ENCODE peak calls at places on chromosomes 4 and X, in four cellular contexts. One of them, this sample, is unnamed.

GRCh38 chr4:100935090-100935489 is 412.2 kb downstream of the PPP3CA start:
- DNase-seq in tibial nerve: no peak
- DNase-seq in A549: peak
- DNase-seq in CD4-positive, alpha-beta T cell: no peak
- DNase-seq in this sample: no peak

GRCh38 chrX:131626681-131627296 is 82.9 kb downstream of the OR13H1 start:
- DNase-seq in A549: peak
- DNase-seq in tibial nerve: no peak
- DNase-seq in CD4-positive, alpha-beta T cell: no peak
- DNase-seq in this sample: no peak

GRCh38 chr4:125187621-125188176 is 127.1 kb upstream of the FAT4 start:
- DNase-seq in A549: no peak
- DNase-seq in tibial nerve: no peak
- DNase-seq in CD4-positive, alpha-beta T cell: no peak
- DNase-seq in this sample: no peak

GRCh38 chrX:149365552-149365951 is 139.6 kb downstream of the IDS start:
- DNase-seq in tibial nerve: no peak
- DNase-seq in A549: no peak
- DNase-seq in CD4-positive, alpha-beta T cell: no peak
- DNase-seq in this sample: no peak

GRCh38 chrX:32155044-32155638 is 1056.2 kb downstream of the DMD start:
- DNase-seq in tibial nerve: no peak
- DNase-seq in A549: no peak
- DNase-seq in CD4-positive, alpha-beta T cell: no peak
- DNase-seq in this sample: peak

GRCh38 chr4:8320386-8320750 is 50.8 kb downstream of the HTRA3 start:
- DNase-seq in CD4-positive, alpha-beta T cell: no peak
- DNase-seq in A549: no peak
- DNase-seq in tibial nerve: no peak
- DNase-seq in this sample: no peak

GRCh38 chr4:15451866-15452765 is 17.6 kb upstream of the CC2D2A start:
- DNase-seq in tibial nerve: no peak
- DNase-seq in A549: peak
- DNase-seq in CD4-positive, alpha-beta T cell: no peak
- DNase-seq in this sample: no peak

GRCh38 chrX:69179380-69179911 is 14.2 kb upstream of the PJA1 start:
- DNase-seq in tibial nerve: no peak
- DNase-seq in CD4-positive, alpha-beta T cell: no peak
- DNase-seq in A549: no peak
- DNase-seq in this sample: no peak

GRCh38 chrX:40573763-40574162 is 7.0 kb upstream of the ATP6AP2 start:
- DNase-seq in tibial nerve: no peak
- DNase-seq in CD4-positive, alpha-beta T cell: peak
- DNase-seq in A549: no peak
- DNase-seq in this sample: no peak

GRCh38 chr4:74394476-74395136 is 29.7 kb downstream of the EREG start:
- DNase-seq in CD4-positive, alpha-beta T cell: no peak
- DNase-seq in A549: no peak
- DNase-seq in tibial nerve: no peak
- DNase-seq in this sample: no peak

GRCh38 chrX:118802857-118803256 is 20.8 kb upstream of the ZCCHC12 start:
- DNase-seq in tibial nerve: no peak
- DNase-seq in CD4-positive, alpha-beta T cell: no peak
- DNase-seq in A549: no peak
- DNase-seq in this sample: no peak

GRCh38 chr4:1244081-1244977 is 4.6 kb downstream of the CTBP1 start:
- DNase-seq in CD4-positive, alpha-beta T cell: no peak
- DNase-seq in tibial nerve: peak
- DNase-seq in A549: no peak
- DNase-seq in this sample: no peak

GRCh38 chr4:175215657-175216056 is 297.5 kb downstream of the ADAM29 start:
- DNase-seq in tibial nerve: no peak
- DNase-seq in A549: no peak
- DNase-seq in CD4-positive, alpha-beta T cell: no peak
- DNase-seq in this sample: no peak

GRCh38 chrX:30831082-30831481 is 58.0 kb downstream of the TAB3 start:
- DNase-seq in tibial nerve: no peak
- DNase-seq in CD4-positive, alpha-beta T cell: no peak
- DNase-seq in A549: no peak
- DNase-seq in this sample: no peak

GRCh38 chrX:75781618-75782017 is 3.4 kb downstream of the MAGEE2 start:
- DNase-seq in tibial nerve: no peak
- DNase-seq in A549: no peak
- DNase-seq in CD4-positive, alpha-beta T cell: no peak
- DNase-seq in this sample: peak

GRCh38 chr4:159142985-159143384 is 40.1 kb downstream of the RAPGEF2 start:
- DNase-seq in A549: no peak
- DNase-seq in tibial nerve: no peak
- DNase-seq in CD4-positive, alpha-beta T cell: no peak
- DNase-seq in this sample: no peak

GRCh38 chrX:131704136-131704695 is 160.3 kb downstream of the OR13H1 start:
- DNase-seq in A549: peak
- DNase-seq in tibial nerve: no peak
- DNase-seq in CD4-positive, alpha-beta T cell: no peak
- DNase-seq in this sample: no peak

GRCh38 chr4:3257125-3257690 is 8.2 kb downstream of the MSANTD1 start:
- DNase-seq in tibial nerve: peak
- DNase-seq in CD4-positive, alpha-beta T cell: no peak
- DNase-seq in A549: no peak
- DNase-seq in this sample: no peak

GRCh38 chrX:13411496-13412207 is 91.8 kb upstream of the ATXN3L start:
- DNase-seq in tibial nerve: no peak
- DNase-seq in CD4-positive, alpha-beta T cell: no peak
- DNase-seq in A549: no peak
- DNase-seq in this sample: no peak

GRCh38 chrX:154738013-154738738 is 12.7 kb downstream of the GAB3 start:
- DNase-seq in CD4-positive, alpha-beta T cell: no peak
- DNase-seq in tibial nerve: no peak
- DNase-seq in A549: no peak
- DNase-seq in this sample: no peak

GRCh38 chrX:40097101-40097491 is 662 bp downstream of the BCOR start:
- DNase-seq in A549: peak
- DNase-seq in CD4-positive, alpha-beta T cell: no peak
- DNase-seq in tibial nerve: no peak
- DNase-seq in this sample: no peak

GRCh38 chr4:107823870-107824366 is 814 bp upstream of the SGMS2 start:
- DNase-seq in A549: no peak
- DNase-seq in CD4-positive, alpha-beta T cell: no peak
- DNase-seq in tibial nerve: no peak
- DNase-seq in this sample: no peak

GRCh38 chr4:107824367-107825071 is at the start of gene SGMS2:
- DNase-seq in CD4-positive, alpha-beta T cell: peak
- DNase-seq in A549: peak
- DNase-seq in tibial nerve: peak
- DNase-seq in this sample: peak

GRCh38 chr4:107828315-107828714 is 3.6 kb downstream of the SGMS2 start:
- DNase-seq in tibial nerve: no peak
- DNase-seq in CD4-positive, alpha-beta T cell: no peak
- DNase-seq in A549: no peak
- DNase-seq in this sample: no peak

GRCh38 chr4:107826427-107826980 is 1.8 kb downstream of the SGMS2 start:
- DNase-seq in A549: peak
- DNase-seq in CD4-positive, alpha-beta T cell: no peak
- DNase-seq in tibial nerve: no peak
- DNase-seq in this sample: no peak

GRCh38 chr4:107825072-107825789 is 499 bp downstream of the SGMS2 start:
- DNase-seq in A549: peak
- DNase-seq in CD4-positive, alpha-beta T cell: no peak
- DNase-seq in tibial nerve: no peak
- DNase-seq in this sample: peak
- H3K27ac ChIP-seq in A549: peak
- H3K27ac ChIP-seq in CD4-positive, alpha-beta T cell: no peak
- H3K27ac ChIP-seq in tibial nerve: peak
- H3K27ac ChIP-seq in this sample: no peak

GRCh38 chrX:74246524-74246923 is 57.5 kb upstream of the ZCCHC13 start:
- DNase-seq in tibial nerve: no peak
- DNase-seq in CD4-positive, alpha-beta T cell: no peak
- DNase-seq in A549: peak
- DNase-seq in this sample: no peak

GRCh38 chrX:74249963-74250362 is 54.0 kb upstream of the ZCCHC13 start:
- DNase-seq in A549: no peak
- DNase-seq in CD4-positive, alpha-beta T cell: no peak
- DNase-seq in tibial nerve: no peak
- DNase-seq in this sample: no peak

GRCh38 chrX:74251006-74251930 is 52.7 kb upstream of the ZCCHC13 start:
- DNase-seq in CD4-positive, alpha-beta T cell: no peak
- DNase-seq in A549: peak
- DNase-seq in tibial nerve: no peak
- DNase-seq in this sample: no peak

GRCh38 chrX:74250574-74250973 is 53.4 kb upstream of the ZCCHC13 start:
- DNase-seq in tibial nerve: no peak
- DNase-seq in CD4-positive, alpha-beta T cell: no peak
- DNase-seq in A549: no peak
- DNase-seq in this sample: no peak

GRCh38 chrX:74248889-74249288 is 55.1 kb upstream of the ZCCHC13 start:
- DNase-seq in CD4-positive, alpha-beta T cell: no peak
- DNase-seq in A549: no peak
- DNase-seq in tibial nerve: no peak
- DNase-seq in this sample: no peak
- H3K27ac ChIP-seq in CD4-positive, alpha-beta T cell: no peak
- H3K27ac ChIP-seq in A549: peak
- H3K27ac ChIP-seq in tibial nerve: peak
- H3K27ac ChIP-seq in this sample: no peak

DNA sequence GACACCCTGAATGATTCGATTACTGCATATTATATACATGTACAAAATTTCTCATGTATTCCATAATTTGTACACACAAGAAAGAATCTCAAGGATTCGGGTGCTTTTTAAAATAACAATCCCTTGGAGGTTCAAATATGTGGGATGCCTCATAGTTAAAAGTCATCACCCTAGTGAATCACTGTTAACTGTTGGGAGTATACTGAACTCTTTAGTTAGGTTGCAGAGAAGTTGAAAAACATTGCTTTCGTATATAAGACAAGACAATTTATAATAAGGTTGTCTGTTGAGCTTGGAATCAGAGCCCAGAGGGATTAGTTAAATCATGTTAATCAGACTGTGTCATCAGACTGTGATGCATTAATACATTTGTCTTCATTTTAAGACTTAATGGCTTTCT is 15.6 kb downstream of the DCK start:
- DNase-seq in A549: no peak
- DNase-seq in tibial nerve: no peak
- DNase-seq in CD4-positive, alpha-beta T cell: no peak
- DNase-seq in this sample: no peak
- H3K27ac ChIP-seq in A549: no peak
- H3K27ac ChIP-seq in tibial nerve: no peak
- H3K27ac ChIP-seq in CD4-positive, alpha-beta T cell: no peak
- H3K27ac ChIP-seq in this sample: no peak

GRCh38 chrX:3807906-3808305 is 94.5 kb upstream of the PRKX start:
- DNase-seq in tibial nerve: no peak
- DNase-seq in CD4-positive, alpha-beta T cell: no peak
- DNase-seq in A549: no peak
- DNase-seq in this sample: no peak

GRCh38 chrX:3806630-3807029 is 93.2 kb upstream of the PRKX start:
- DNase-seq in A549: no peak
- DNase-seq in tibial nerve: no peak
- DNase-seq in CD4-positive, alpha-beta T cell: no peak
- DNase-seq in this sample: no peak

GRCh38 chrX:3803305-3803704 is 89.9 kb upstream of the PRKX start:
- DNase-seq in tibial nerve: no peak
- DNase-seq in A549: no peak
- DNase-seq in CD4-positive, alpha-beta T cell: no peak
- DNase-seq in this sample: no peak

DNA sequence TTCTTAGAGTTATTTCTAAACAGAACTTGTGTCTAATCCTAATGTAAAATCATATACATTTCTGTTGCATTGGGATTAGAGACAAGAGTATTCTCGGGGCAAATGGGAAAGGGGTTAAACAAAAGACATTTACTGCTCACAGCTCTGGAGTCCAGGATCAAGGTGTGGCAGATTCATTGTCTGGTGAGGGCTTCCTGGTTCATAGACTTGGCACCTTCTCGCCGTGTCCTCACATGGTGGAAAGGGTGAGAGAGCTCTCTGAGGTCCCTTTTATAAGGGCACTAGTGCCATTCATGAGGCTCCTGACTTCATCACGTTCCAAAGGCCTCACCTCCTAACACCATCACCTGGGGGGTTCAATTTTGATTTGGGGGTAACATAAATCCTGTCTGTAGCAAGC is 90.3 kb upstream of the PRKX start:
- DNase-seq in A549: no peak
- DNase-seq in tibial nerve: no peak
- DNase-seq in CD4-positive, alpha-beta T cell: no peak
- DNase-seq in this sample: no peak
- H3K27ac ChIP-seq in A549: no peak
- H3K27ac ChIP-seq in tibial nerve: no peak
- H3K27ac ChIP-seq in CD4-positive, alpha-beta T cell: no peak
- H3K27ac ChIP-seq in this sample: no peak

GRCh38 chr4:168919706-168920324 is 90.2 kb downstream of the CBR4 start:
- DNase-seq in A549: no peak
- DNase-seq in tibial nerve: no peak
- DNase-seq in CD4-positive, alpha-beta T cell: no peak
- DNase-seq in this sample: no peak
- H3K27ac ChIP-seq in A549: no peak
- H3K27ac ChIP-seq in tibial nerve: no peak
- H3K27ac ChIP-seq in CD4-positive, alpha-beta T cell: no peak
- H3K27ac ChIP-seq in this sample: no peak

DNA sequence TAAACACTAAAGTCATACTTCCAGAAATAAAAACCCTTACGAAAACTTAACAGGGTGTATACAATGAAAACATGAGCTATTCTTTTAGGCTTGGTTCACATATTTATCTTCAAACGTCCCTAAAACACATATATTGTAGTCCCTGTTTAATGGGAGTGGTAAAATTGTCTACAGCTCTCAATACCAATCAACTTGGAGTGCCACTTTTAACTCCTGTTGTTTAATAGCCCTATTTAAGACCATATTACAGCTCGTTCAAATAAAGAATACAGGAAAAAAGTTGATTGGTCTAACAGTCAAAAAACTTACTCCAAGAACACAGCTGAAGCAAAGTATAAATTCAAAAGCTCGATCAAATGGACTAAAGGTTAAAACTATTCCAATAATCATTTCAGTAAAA is 3.9 kb downstream of the UBE2D3 start:
- DNase-seq in A549: no peak
- DNase-seq in CD4-positive, alpha-beta T cell: no peak
- DNase-seq in tibial nerve: no peak
- DNase-seq in this sample: no peak
- H3K27ac ChIP-seq in A549: no peak
- H3K27ac ChIP-seq in CD4-positive, alpha-beta T cell: no peak
- H3K27ac ChIP-seq in tibial nerve: peak
- H3K27ac ChIP-seq in this sample: no peak

GRCh38 chr4:42655248-42655647 is 1.7 kb downstream of the ATP8A1 start:
- DNase-seq in CD4-positive, alpha-beta T cell: no peak
- DNase-seq in A549: no peak
- DNase-seq in tibial nerve: no peak
- DNase-seq in this sample: no peak

GRCh38 chr4:42654606-42655005 is 2.3 kb downstream of the ATP8A1 start:
- DNase-seq in CD4-positive, alpha-beta T cell: no peak
- DNase-seq in A549: no peak
- DNase-seq in tibial nerve: no peak
- DNase-seq in this sample: no peak

GRCh38 chr4:42656986-42657792 is at the start of gene ATP8A1:
- DNase-seq in tibial nerve: peak
- DNase-seq in CD4-positive, alpha-beta T cell: peak
- DNase-seq in A549: peak
- DNase-seq in this sample: peak

GRCh38 chr4:42656736-42656985 is 244 bp downstream of the ATP8A1 start:
- DNase-seq in A549: no peak
- DNase-seq in tibial nerve: no peak
- DNase-seq in CD4-positive, alpha-beta T cell: no peak
- DNase-seq in this sample: no peak

GRCh38 chr4:42655921-42656735 is 777 bp downstream of the ATP8A1 start:
- DNase-seq in CD4-positive, alpha-beta T cell: peak
- DNase-seq in tibial nerve: no peak
- DNase-seq in A549: peak
- DNase-seq in this sample: no peak
- H3K27ac ChIP-seq in CD4-positive, alpha-beta T cell: peak
- H3K27ac ChIP-seq in tibial nerve: peak
- H3K27ac ChIP-seq in A549: peak
- H3K27ac ChIP-seq in this sample: peak